ENCODE peak calls at places on chromosomes 13 and 19, in five cellular contexts. C is stimulated activated CD4-positive, alpha-beta T cell treated with anti-CD3 and anti-CD28 coated beads, Interleukin-12 subunit alpha, Interleukin-12 subunit beta, amount 100 ng/mL, for 4 hours; B is caudate nucleus; W is cerebellum; X is DND-41. Y is an unnamed sample.

GRCh38 chr13:29847501-29847983 is 2.9 kb downstream of the UBL3 start:
- DNase-seq in C (no peak), B (no peak), W (peak), X (no peak), Y (peak)

GRCh38 chr13:45393941-45394570 is 24.1 kb downstream of the SLC25A30 start:
- DNase-seq in C (peak), B (peak), W (peak), X (peak), Y (no peak)

GRCh38 chr13:51605698-51606097 is 21.4 kb downstream of the WDFY2 start:
- DNase-seq in C (no peak), B (no peak), W (no peak), X (no peak), Y (no peak)

GRCh38 chr19:54411033-54411432 is 4.2 kb upstream of the TTYH1 start:
- DNase-seq in C (no peak), B (no peak), W (no peak), X (no peak), Y (no peak)

GRCh38 chr19:282501-282900 is 8.7 kb downstream of the PLPP2 start:
- DNase-seq in C (no peak), B (no peak), W (no peak), X (no peak), Y (no peak)

GRCh38 chr19:55454787-55455243 is 6.6 kb downstream of the ISOC2 start:
- DNase-seq in C (peak), B (peak), W (peak), X (peak), Y (peak)

GRCh38 chr19:42693760-42694350 is 46.4 kb downstream of the PSG3 start:
- DNase-seq in C (no peak), B (no peak), W (peak), X (peak), Y (no peak)

GRCh38 chr19:46076951-46077814 is 36.4 kb upstream of the IGFL4 start:
- DNase-seq in C (no peak), B (peak), W (peak), X (peak), Y (peak)

GRCh38 chr13:40552895-40553294 is 113.5 kb downstream of the FOXO1 start:
- DNase-seq in C (no peak), B (no peak), W (no peak), X (no peak), Y (no peak)

GRCh38 chr19:56170261-56170660 is 5.5 kb upstream of the GALP start:
- DNase-seq in C (no peak), B (no peak), W (no peak), X (no peak), Y (no peak)

GRCh38 chr13:52848455-52849190 is at the start of gene PCDH8:
- DNase-seq in C (no peak), B (peak), W (peak), X (no peak), Y (no peak)

GRCh38 chr13:110108348-110109139 is 198.4 kb downstream of the COL4A1 start:
- DNase-seq in C (no peak), B (peak), W (peak), X (peak), Y (no peak)

GRCh38 chr13:106597190-106597589 is 29.3 kb upstream of the ARGLU1 start:
- DNase-seq in C (no peak), B (no peak), W (no peak), X (no peak), Y (no peak)

GRCh38 chr13:46051958-46052313 is 610 bp downstream of the ZC3H13 start:
- DNase-seq in C (no peak), B (no peak), W (no peak), X (no peak), Y (no peak)

GRCh38 chr19:19865750-19866598 is at the start of gene ZNF253:
- DNase-seq in C (peak), B (peak), W (peak), X (peak), Y (peak)

GRCh38 chr19:52527954-52528326 is 472 bp downstream of the ZNF808 start:
- DNase-seq in C (no peak), B (peak), W (peak), X (peak), Y (no peak)

GRCh38 chr13:113651511-113652403 is 6.2 kb downstream of the ATP4B start:
- DNase-seq in C (no peak), B (no peak), W (no peak), X (no peak), Y (no peak)

GRCh38 chr19:17296278-17296677 is 6.9 kb downstream of the ABHD8 start:
- DNase-seq in C (no peak), B (no peak), W (no peak), X (no peak), Y (no peak)

GRCh38 chr19:51016798-51017683 is 2.5 kb downstream of the KLK10 start:
- DNase-seq in C (peak), B (peak), W (peak), X (peak), Y (no peak)

GRCh38 chr13:33349996-33350826 is 64.7 kb upstream of the STARD13 start:
- DNase-seq in C (no peak), B (no peak), W (no peak), X (no peak), Y (no peak)

GRCh38 chr13:27476943-27477681 is 26.7 kb upstream of the MTIF3 start:
- DNase-seq in C (no peak), B (no peak), W (no peak), X (no peak), Y (peak)

GRCh38 chr19:11576186-11576585 is 1.3 kb downstream of the ACP5 start:
- DNase-seq in C (no peak), B (no peak), W (no peak), X (no peak), Y (no peak)

GRCh38 chr13:110499621-110500281 is 61.8 kb downstream of the RAB20 start:
- DNase-seq in C (no peak), B (no peak), W (no peak), X (no peak), Y (no peak)

Y was measured in naive thymus-derived CD4-positive, alpha-beta T cell.